ENCODE peak calls at places on chromosomes 1 and 21, in ten cellular contexts. One of them, this sample, is unnamed.

GRCh38 chr1:57761628-57762027 is 337.8 kb upstream of the DAB1 start:
- DNase-seq in iris pigment epithelial cell: no peak
- DNase-seq in progenitor cell of endocrine pancreas: no peak
- DNase-seq in stimulated activated naive CD8-positive, alpha-beta T cell treated with anti-CD3 and anti-CD28 coated beads, Interleukin-15, Interleukin-2, amounts not matched to agents 100 U/mL and 50 U/mL, for 24 hours: no peak
- DNase-seq in astrocyte of the cerebellum: no peak
- DNase-seq in nephron progenitor cell: no peak
- DNase-seq in NCI-H146: no peak
- DNase-seq in fibroblast of villous mesenchyme: no peak
- DNase-seq in T follicular helper cell: no peak
- DNase-seq in ELR: no peak
- DNase-seq in this sample: no peak

GRCh38 chr1:110011527-110012041 is 22.8 kb upstream of the STRIP1 start:
- DNase-seq in ELR: peak; percentile 71
- DNase-seq in fibroblast of villous mesenchyme: peak; percentile 79
- DNase-seq in stimulated activated naive CD8-positive, alpha-beta T cell treated with anti-CD3 and anti-CD28 coated beads, Interleukin-15, Interleukin-2, amounts not matched to agents 100 U/mL and 50 U/mL, for 24 hours: no peak
- DNase-seq in iris pigment epithelial cell: peak; percentile 73
- DNase-seq in T follicular helper cell: no peak
- DNase-seq in progenitor cell of endocrine pancreas: no peak
- DNase-seq in nephron progenitor cell: peak; percentile 13
- DNase-seq in NCI-H146: peak; percentile 4
- DNase-seq in astrocyte of the cerebellum: peak; percentile 48
- DNase-seq in this sample: peak; percentile 53

GRCh38 chr1:54340876-54341275 is 65.3 kb downstream of the SSBP3 start:
- DNase-seq in nephron progenitor cell: no peak
- DNase-seq in stimulated activated naive CD8-positive, alpha-beta T cell treated with anti-CD3 and anti-CD28 coated beads, Interleukin-15, Interleukin-2, amounts not matched to agents 100 U/mL and 50 U/mL, for 24 hours: no peak
- DNase-seq in fibroblast of villous mesenchyme: no peak
- DNase-seq in astrocyte of the cerebellum: no peak
- DNase-seq in iris pigment epithelial cell: no peak
- DNase-seq in progenitor cell of endocrine pancreas: no peak
- DNase-seq in NCI-H146: no peak
- DNase-seq in T follicular helper cell: no peak
- DNase-seq in ELR: no peak
- DNase-seq in this sample: peak; percentile 55

GRCh38 chr1:41802532-41803501 is 115.9 kb downstream of the HIVEP3 start:
- DNase-seq in iris pigment epithelial cell: no peak
- DNase-seq in NCI-H146: no peak
- DNase-seq in fibroblast of villous mesenchyme: no peak
- DNase-seq in astrocyte of the cerebellum: no peak
- DNase-seq in stimulated activated naive CD8-positive, alpha-beta T cell treated with anti-CD3 and anti-CD28 coated beads, Interleukin-15, Interleukin-2, amounts not matched to agents 100 U/mL and 50 U/mL, for 24 hours: no peak
- DNase-seq in T follicular helper cell: no peak
- DNase-seq in progenitor cell of endocrine pancreas: no peak
- DNase-seq in nephron progenitor cell: no peak
- DNase-seq in ELR: no peak
- DNase-seq in this sample: no peak

GRCh38 chr1:232589809-232590741 is 39.9 kb downstream of the SIPA1L2 start:
- DNase-seq in progenitor cell of endocrine pancreas: no peak
- DNase-seq in astrocyte of the cerebellum: no peak
- DNase-seq in stimulated activated naive CD8-positive, alpha-beta T cell treated with anti-CD3 and anti-CD28 coated beads, Interleukin-15, Interleukin-2, amounts not matched to agents 100 U/mL and 50 U/mL, for 24 hours: no peak
- DNase-seq in ELR: no peak
- DNase-seq in iris pigment epithelial cell: no peak
- DNase-seq in T follicular helper cell: no peak
- DNase-seq in NCI-H146: no peak
- DNase-seq in fibroblast of villous mesenchyme: peak; percentile 48
- DNase-seq in nephron progenitor cell: no peak
- DNase-seq in this sample: no peak

GRCh38 chr1:2961081-2961480 is 60.2 kb upstream of the ACTRT2 start:
- DNase-seq in T follicular helper cell: no peak
- DNase-seq in ELR: no peak
- DNase-seq in stimulated activated naive CD8-positive, alpha-beta T cell treated with anti-CD3 and anti-CD28 coated beads, Interleukin-15, Interleukin-2, amounts not matched to agents 100 U/mL and 50 U/mL, for 24 hours: no peak
- DNase-seq in fibroblast of villous mesenchyme: no peak
- DNase-seq in progenitor cell of endocrine pancreas: no peak
- DNase-seq in NCI-H146: no peak
- DNase-seq in iris pigment epithelial cell: no peak
- DNase-seq in astrocyte of the cerebellum: no peak
- DNase-seq in nephron progenitor cell: no peak
- DNase-seq in this sample: no peak

GRCh38 chr1:109148838-109149555 is 35.1 kb downstream of the ELAPOR1 start:
- DNase-seq in nephron progenitor cell: no peak
- DNase-seq in T follicular helper cell: no peak
- DNase-seq in astrocyte of the cerebellum: no peak
- DNase-seq in fibroblast of villous mesenchyme: peak; percentile 37
- DNase-seq in NCI-H146: peak; percentile 57
- DNase-seq in progenitor cell of endocrine pancreas: no peak
- DNase-seq in stimulated activated naive CD8-positive, alpha-beta T cell treated with anti-CD3 and anti-CD28 coated beads, Interleukin-15, Interleukin-2, amounts not matched to agents 100 U/mL and 50 U/mL, for 24 hours: no peak
- DNase-seq in ELR: no peak
- DNase-seq in iris pigment epithelial cell: no peak
- DNase-seq in this sample: peak; percentile 62

GRCh38 chr1:32619701-32620485 is 30.5 kb downstream of the ZBTB8OS start:
- DNase-seq in iris pigment epithelial cell: peak; percentile 21
- DNase-seq in progenitor cell of endocrine pancreas: no peak
- DNase-seq in fibroblast of villous mesenchyme: peak; percentile 38
- DNase-seq in T follicular helper cell: no peak
- DNase-seq in NCI-H146: no peak
- DNase-seq in ELR: peak; percentile 43
- DNase-seq in stimulated activated naive CD8-positive, alpha-beta T cell treated with anti-CD3 and anti-CD28 coated beads, Interleukin-15, Interleukin-2, amounts not matched to agents 100 U/mL and 50 U/mL, for 24 hours: no peak
- DNase-seq in nephron progenitor cell: no peak
- DNase-seq in astrocyte of the cerebellum: no peak
- DNase-seq in this sample: no peak

GRCh38 chr1:247487057-247487456 is 29.2 kb upstream of the OR2B11 start:
- DNase-seq in progenitor cell of endocrine pancreas: no peak
- DNase-seq in astrocyte of the cerebellum: peak; percentile 13
- DNase-seq in iris pigment epithelial cell: peak; percentile 40
- DNase-seq in T follicular helper cell: peak; percentile 14
- DNase-seq in NCI-H146: no peak
- DNase-seq in nephron progenitor cell: peak; percentile 6
- DNase-seq in fibroblast of villous mesenchyme: peak; percentile 61
- DNase-seq in ELR: peak; percentile 60
- DNase-seq in stimulated activated naive CD8-positive, alpha-beta T cell treated with anti-CD3 and anti-CD28 coated beads, Interleukin-15, Interleukin-2, amounts not matched to agents 100 U/mL and 50 U/mL, for 24 hours: peak; percentile 9
- DNase-seq in this sample: peak; percentile 67

GRCh38 chr1:66353207-66353606 is 180.7 kb upstream of the SGIP1 start:
- DNase-seq in nephron progenitor cell: no peak
- DNase-seq in T follicular helper cell: no peak
- DNase-seq in ELR: no peak
- DNase-seq in fibroblast of villous mesenchyme: no peak
- DNase-seq in astrocyte of the cerebellum: no peak
- DNase-seq in NCI-H146: no peak
- DNase-seq in iris pigment epithelial cell: no peak
- DNase-seq in progenitor cell of endocrine pancreas: no peak
- DNase-seq in stimulated activated naive CD8-positive, alpha-beta T cell treated with anti-CD3 and anti-CD28 coated beads, Interleukin-15, Interleukin-2, amounts not matched to agents 100 U/mL and 50 U/mL, for 24 hours: no peak
- DNase-seq in this sample: no peak

GRCh38 chr1:77406661-77407060 is 124.8 kb downstream of the AK5 start:
- DNase-seq in iris pigment epithelial cell: no peak
- DNase-seq in stimulated activated naive CD8-positive, alpha-beta T cell treated with anti-CD3 and anti-CD28 coated beads, Interleukin-15, Interleukin-2, amounts not matched to agents 100 U/mL and 50 U/mL, for 24 hours: no peak
- DNase-seq in progenitor cell of endocrine pancreas: no peak
- DNase-seq in ELR: peak; percentile 33
- DNase-seq in NCI-H146: peak; percentile 67
- DNase-seq in nephron progenitor cell: no peak
- DNase-seq in fibroblast of villous mesenchyme: peak; percentile 34
- DNase-seq in astrocyte of the cerebellum: no peak
- DNase-seq in T follicular helper cell: no peak
- DNase-seq in this sample: no peak

GRCh38 chr1:234438579-234438978 is 40.4 kb downstream of the TARBP1 start:
- DNase-seq in astrocyte of the cerebellum: no peak
- DNase-seq in stimulated activated naive CD8-positive, alpha-beta T cell treated with anti-CD3 and anti-CD28 coated beads, Interleukin-15, Interleukin-2, amounts not matched to agents 100 U/mL and 50 U/mL, for 24 hours: no peak
- DNase-seq in iris pigment epithelial cell: no peak
- DNase-seq in T follicular helper cell: no peak
- DNase-seq in fibroblast of villous mesenchyme: no peak
- DNase-seq in ELR: no peak
- DNase-seq in progenitor cell of endocrine pancreas: no peak
- DNase-seq in NCI-H146: no peak
- DNase-seq in nephron progenitor cell: no peak
- DNase-seq in this sample: no peak

GRCh38 chr1:24321712-24322635 is 2.8 kb downstream of the GRHL3 start:
- DNase-seq in progenitor cell of endocrine pancreas: peak; percentile 39
- DNase-seq in iris pigment epithelial cell: peak; percentile 91
- DNase-seq in stimulated activated naive CD8-positive, alpha-beta T cell treated with anti-CD3 and anti-CD28 coated beads, Interleukin-15, Interleukin-2, amounts not matched to agents 100 U/mL and 50 U/mL, for 24 hours: peak; percentile 81
- DNase-seq in NCI-H146: peak; percentile 41
- DNase-seq in fibroblast of villous mesenchyme: peak; percentile 80
- DNase-seq in T follicular helper cell: peak; percentile 49
- DNase-seq in nephron progenitor cell: peak; percentile 61
- DNase-seq in ELR: peak; percentile 89
- DNase-seq in astrocyte of the cerebellum: peak; percentile 92
- DNase-seq in this sample: no peak

GRCh38 chr1:156247460-156248322 is at the start of gene PAQR6:
- DNase-seq in iris pigment epithelial cell: no peak
- DNase-seq in T follicular helper cell: no peak
- DNase-seq in astrocyte of the cerebellum: no peak
- DNase-seq in fibroblast of villous mesenchyme: no peak
- DNase-seq in ELR: peak; percentile 18
- DNase-seq in stimulated activated naive CD8-positive, alpha-beta T cell treated with anti-CD3 and anti-CD28 coated beads, Interleukin-15, Interleukin-2, amounts not matched to agents 100 U/mL and 50 U/mL, for 24 hours: no peak
- DNase-seq in progenitor cell of endocrine pancreas: no peak
- DNase-seq in nephron progenitor cell: no peak
- DNase-seq in NCI-H146: no peak
- DNase-seq in this sample: peak; percentile 59

GRCh38 chr1:20981903-20982695 is 194.6 kb downstream of the EIF4G3 start:
- DNase-seq in stimulated activated naive CD8-positive, alpha-beta T cell treated with anti-CD3 and anti-CD28 coated beads, Interleukin-15, Interleukin-2, amounts not matched to agents 100 U/mL and 50 U/mL, for 24 hours: no peak
- DNase-seq in progenitor cell of endocrine pancreas: no peak
- DNase-seq in astrocyte of the cerebellum: peak; percentile 24
- DNase-seq in T follicular helper cell: no peak
- DNase-seq in NCI-H146: peak; percentile 6
- DNase-seq in fibroblast of villous mesenchyme: peak; percentile 48
- DNase-seq in iris pigment epithelial cell: peak; percentile 66
- DNase-seq in ELR: peak; percentile 50
- DNase-seq in nephron progenitor cell: no peak
- DNase-seq in this sample: no peak

GRCh38 chr1:147273409-147274307 is 31.2 kb downstream of the CHD1L start:
- DNase-seq in iris pigment epithelial cell: peak; percentile 90
- DNase-seq in progenitor cell of endocrine pancreas: no peak
- DNase-seq in ELR: peak; percentile 88
- DNase-seq in fibroblast of villous mesenchyme: peak; percentile 91
- DNase-seq in NCI-H146: peak; percentile 51
- DNase-seq in stimulated activated naive CD8-positive, alpha-beta T cell treated with anti-CD3 and anti-CD28 coated beads, Interleukin-15, Interleukin-2, amounts not matched to agents 100 U/mL and 50 U/mL, for 24 hours: no peak
- DNase-seq in T follicular helper cell: peak; percentile 3
- DNase-seq in nephron progenitor cell: peak; percentile 7
- DNase-seq in astrocyte of the cerebellum: peak; percentile 68
- DNase-seq in this sample: peak; percentile 67

GRCh38 chr1:42557230-42557851 is 94.3 kb downstream of the CCDC30 start:
- DNase-seq in astrocyte of the cerebellum: no peak
- DNase-seq in NCI-H146: no peak
- DNase-seq in iris pigment epithelial cell: no peak
- DNase-seq in fibroblast of villous mesenchyme: no peak
- DNase-seq in stimulated activated naive CD8-positive, alpha-beta T cell treated with anti-CD3 and anti-CD28 coated beads, Interleukin-15, Interleukin-2, amounts not matched to agents 100 U/mL and 50 U/mL, for 24 hours: no peak
- DNase-seq in nephron progenitor cell: no peak
- DNase-seq in T follicular helper cell: no peak
- DNase-seq in ELR: no peak
- DNase-seq in progenitor cell of endocrine pancreas: no peak
- DNase-seq in this sample: no peak

GRCh38 chr1:119968601-119969000 is 72.3 kb upstream of the ADAM30 start:
- DNase-seq in ELR: no peak
- DNase-seq in fibroblast of villous mesenchyme: no peak
- DNase-seq in T follicular helper cell: no peak
- DNase-seq in iris pigment epithelial cell: no peak
- DNase-seq in progenitor cell of endocrine pancreas: no peak
- DNase-seq in NCI-H146: no peak
- DNase-seq in stimulated activated naive CD8-positive, alpha-beta T cell treated with anti-CD3 and anti-CD28 coated beads, Interleukin-15, Interleukin-2, amounts not matched to agents 100 U/mL and 50 U/mL, for 24 hours: no peak
- DNase-seq in nephron progenitor cell: no peak
- DNase-seq in astrocyte of the cerebellum: no peak
- DNase-seq in this sample: no peak

GRCh38 chr1:53376041-53376461 is 48.2 kb upstream of the LRP8 start:
- DNase-seq in nephron progenitor cell: peak; percentile 32
- DNase-seq in progenitor cell of endocrine pancreas: no peak
- DNase-seq in astrocyte of the cerebellum: no peak
- DNase-seq in iris pigment epithelial cell: no peak
- DNase-seq in NCI-H146: no peak
- DNase-seq in T follicular helper cell: no peak
- DNase-seq in fibroblast of villous mesenchyme: no peak
- DNase-seq in ELR: no peak
- DNase-seq in stimulated activated naive CD8-positive, alpha-beta T cell treated with anti-CD3 and anti-CD28 coated beads, Interleukin-15, Interleukin-2, amounts not matched to agents 100 U/mL and 50 U/mL, for 24 hours: no peak
- DNase-seq in this sample: peak; percentile 84

GRCh38 chr1:114154963-114155322 is 1.3 kb upstream of the SYT6 start:
- DNase-seq in progenitor cell of endocrine pancreas: peak; percentile 74
- DNase-seq in iris pigment epithelial cell: peak; percentile 2
- DNase-seq in ELR: peak; percentile 30
- DNase-seq in astrocyte of the cerebellum: no peak
- DNase-seq in NCI-H146: no peak
- DNase-seq in nephron progenitor cell: peak; percentile 91
- DNase-seq in fibroblast of villous mesenchyme: no peak
- DNase-seq in T follicular helper cell: no peak
- DNase-seq in stimulated activated naive CD8-positive, alpha-beta T cell treated with anti-CD3 and anti-CD28 coated beads, Interleukin-15, Interleukin-2, amounts not matched to agents 100 U/mL and 50 U/mL, for 24 hours: peak; percentile 17
- DNase-seq in this sample: no peak

GRCh38 chr1:111948209-111949131 is 41.0 kb downstream of the KCND3 start:
- DNase-seq in astrocyte of the cerebellum: no peak
- DNase-seq in iris pigment epithelial cell: no peak
- DNase-seq in nephron progenitor cell: peak; percentile 17
- DNase-seq in ELR: no peak
- DNase-seq in fibroblast of villous mesenchyme: no peak
- DNase-seq in stimulated activated naive CD8-positive, alpha-beta T cell treated with anti-CD3 and anti-CD28 coated beads, Interleukin-15, Interleukin-2, amounts not matched to agents 100 U/mL and 50 U/mL, for 24 hours: no peak
- DNase-seq in NCI-H146: peak; percentile 35
- DNase-seq in progenitor cell of endocrine pancreas: no peak
- DNase-seq in T follicular helper cell: no peak
- DNase-seq in this sample: no peak

GRCh38 chr21:18803624-18804023 is 400.0 kb upstream of the TMPRSS15 start:
- DNase-seq in NCI-H146: no peak
- DNase-seq in iris pigment epithelial cell: no peak
- DNase-seq in ELR: no peak
- DNase-seq in astrocyte of the cerebellum: no peak
- DNase-seq in T follicular helper cell: no peak
- DNase-seq in nephron progenitor cell: no peak
- DNase-seq in stimulated activated naive CD8-positive, alpha-beta T cell treated with anti-CD3 and anti-CD28 coated beads, Interleukin-15, Interleukin-2, amounts not matched to agents 100 U/mL and 50 U/mL, for 24 hours: no peak
- DNase-seq in progenitor cell of endocrine pancreas: no peak
- DNase-seq in fibroblast of villous mesenchyme: no peak
- DNase-seq in this sample: no peak

GRCh38 chr1:26015358-26015757 is 6.2 kb upstream of the EXTL1 start:
- DNase-seq in nephron progenitor cell: no peak
- DNase-seq in stimulated activated naive CD8-positive, alpha-beta T cell treated with anti-CD3 and anti-CD28 coated beads, Interleukin-15, Interleukin-2, amounts not matched to agents 100 U/mL and 50 U/mL, for 24 hours: no peak
- DNase-seq in progenitor cell of endocrine pancreas: no peak
- DNase-seq in astrocyte of the cerebellum: no peak
- DNase-seq in ELR: no peak
- DNase-seq in fibroblast of villous mesenchyme: peak; percentile 95
- DNase-seq in T follicular helper cell: no peak
- DNase-seq in iris pigment epithelial cell: peak; percentile 71
- DNase-seq in NCI-H146: no peak
- DNase-seq in this sample: no peak

GRCh38 chr1:189628857-189629256 is 848.8 kb downstream of the BRINP3 start:
- DNase-seq in ELR: no peak
- DNase-seq in T follicular helper cell: no peak
- DNase-seq in progenitor cell of endocrine pancreas: no peak
- DNase-seq in astrocyte of the cerebellum: no peak
- DNase-seq in NCI-H146: no peak
- DNase-seq in fibroblast of villous mesenchyme: no peak
- DNase-seq in stimulated activated naive CD8-positive, alpha-beta T cell treated with anti-CD3 and anti-CD28 coated beads, Interleukin-15, Interleukin-2, amounts not matched to agents 100 U/mL and 50 U/mL, for 24 hours: no peak
- DNase-seq in nephron progenitor cell: peak; percentile 2
- DNase-seq in iris pigment epithelial cell: no peak
- DNase-seq in this sample: no peak

GRCh38 chr1:110570307-110570706 is 35.9 kb downstream of the KCNA2 start:
- DNase-seq in T follicular helper cell: no peak
- DNase-seq in stimulated activated naive CD8-positive, alpha-beta T cell treated with anti-CD3 and anti-CD28 coated beads, Interleukin-15, Interleukin-2, amounts not matched to agents 100 U/mL and 50 U/mL, for 24 hours: no peak
- DNase-seq in nephron progenitor cell: no peak
- DNase-seq in progenitor cell of endocrine pancreas: no peak
- DNase-seq in fibroblast of villous mesenchyme: no peak
- DNase-seq in astrocyte of the cerebellum: no peak
- DNase-seq in iris pigment epithelial cell: no peak
- DNase-seq in NCI-H146: no peak
- DNase-seq in ELR: no peak
- DNase-seq in this sample: no peak

GRCh38 chr21:42262826-42263225 is 43.9 kb downstream of the ABCG1 start:
- DNase-seq in ELR: no peak
- DNase-seq in T follicular helper cell: no peak
- DNase-seq in astrocyte of the cerebellum: no peak
- DNase-seq in NCI-H146: no peak
- DNase-seq in fibroblast of villous mesenchyme: peak; percentile 16
- DNase-seq in progenitor cell of endocrine pancreas: no peak
- DNase-seq in iris pigment epithelial cell: peak; percentile 3
- DNase-seq in nephron progenitor cell: no peak
- DNase-seq in stimulated activated naive CD8-positive, alpha-beta T cell treated with anti-CD3 and anti-CD28 coated beads, Interleukin-15, Interleukin-2, amounts not matched to agents 100 U/mL and 50 U/mL, for 24 hours: no peak
- DNase-seq in this sample: no peak

GRCh38 chr1:29180497-29181412 is 945 bp downstream of the SRSF4 start:
- DNase-seq in progenitor cell of endocrine pancreas: no peak
- DNase-seq in iris pigment epithelial cell: peak; percentile 32
- DNase-seq in NCI-H146: peak; percentile 48
- DNase-seq in T follicular helper cell: no peak
- DNase-seq in fibroblast of villous mesenchyme: peak; percentile 66
- DNase-seq in nephron progenitor cell: no peak
- DNase-seq in stimulated activated naive CD8-positive, alpha-beta T cell treated with anti-CD3 and anti-CD28 coated beads, Interleukin-15, Interleukin-2, amounts not matched to agents 100 U/mL and 50 U/mL, for 24 hours: peak; percentile 37
- DNase-seq in ELR: no peak
- DNase-seq in astrocyte of the cerebellum: no peak
- DNase-seq in this sample: no peak

GRCh38 chr1:11887666-11888007 is 28.9 kb upstream of the NPPB start:
- DNase-seq in fibroblast of villous mesenchyme: no peak
- DNase-seq in iris pigment epithelial cell: no peak
- DNase-seq in T follicular helper cell: no peak
- DNase-seq in stimulated activated naive CD8-positive, alpha-beta T cell treated with anti-CD3 and anti-CD28 coated beads, Interleukin-15, Interleukin-2, amounts not matched to agents 100 U/mL and 50 U/mL, for 24 hours: no peak
- DNase-seq in nephron progenitor cell: no peak
- DNase-seq in ELR: no peak
- DNase-seq in astrocyte of the cerebellum: no peak
- DNase-seq in progenitor cell of endocrine pancreas: no peak
- DNase-seq in NCI-H146: no peak
- DNase-seq in this sample: no peak